ENCODE peak calls at places on chromosome X, in nine cellular contexts. S is cardiac fibroblast, K is neural progenitor cell, W is osteocyte, A is endothelial cell, P is tibial nerve, F is fibroblast of pulmonary artery, B is fibroblast of mammary gland, M is dorsolateral prefrontal cortex. X is an unnamed sample.

GRCh38 chrX:3262906-3263305 is 83.5 kb downstream of the MXRA5 start:
- DNase-seq in A (no peak), P (peak), S (peak), W (no peak), B (peak), F (peak), K (no peak), M (no peak), X (no peak)

GRCh38 chrX:155857561-155857960 is 23.6 kb upstream of the VAMP7 start:
- DNase-seq in S (peak), W (no peak), K (no peak), F (peak), M (no peak), A (no peak), B (peak), P (no peak), X (no peak)

GRCh38 chrX:45888518-45888917 is 656.7 kb downstream of the ZNF674 start:
- DNase-seq in M (no peak), K (no peak), W (no peak), F (peak), P (no peak), S (no peak), A (no peak), B (peak), X (no peak)

GRCh38 chrX:72247206-72247944 is 8.5 kb upstream of the ERCC6L start:
- DNase-seq in K (no peak), P (peak), W (no peak), M (no peak), F (peak), A (no peak), S (peak), B (peak), X (no peak)

GRCh38 chrX:69293776-69294601 is 128.7 kb upstream of the PJA1 start:
- DNase-seq in S (no peak), F (no peak), B (no peak), M (no peak), P (no peak), A (no peak), K (no peak), W (no peak), X (no peak)

GRCh38 chrX:2550288-2551020 is 49.7 kb upstream of the DHRSX start:
- DNase-seq in M (no peak), S (no peak), B (no peak), K (no peak), A (no peak), P (no peak), F (no peak), W (no peak), X (no peak)

GRCh38 chrX:386239-386767 is 404 bp downstream of the PPP2R3B start:
- DNase-seq in M (no peak), A (peak), W (no peak), B (no peak), K (peak), S (no peak), P (no peak), F (no peak), X (no peak)

GRCh38 chrX:72121381-72121780 is 10.3 kb downstream of the RTL5 start:
- DNase-seq in S (peak), K (no peak), A (no peak), P (peak), M (no peak), B (peak), F (peak), W (no peak), X (no peak)

GRCh38 chrX:39162322-39162721 is 361.1 kb downstream of the MID1IP1 start:
- DNase-seq in F (no peak), B (no peak), M (no peak), K (peak), W (no peak), P (no peak), A (peak), S (no peak), X (no peak)

GRCh38 chrX:23008431-23009099 is 8.8 kb downstream of the DDX53 start:
- DNase-seq in F (peak), S (peak), P (no peak), W (no peak), M (no peak), K (peak), A (no peak), B (peak), X (no peak)

GRCh38 chrX:77776648-77777047 is 9.4 kb downstream of the ATRX start:
- DNase-seq in F (no peak), M (no peak), A (no peak), K (no peak), B (no peak), W (no peak), S (no peak), P (no peak), X (no peak)

GRCh38 chrX:130167040-130167439 is 1.4 kb upstream of the AIFM1 start:
- DNase-seq in M (no peak), B (no peak), P (no peak), K (no peak), S (no peak), F (no peak), A (no peak), W (no peak), X (no peak)

GRCh38 chrX:136816970-136817369 is 36.2 kb upstream of the ARHGEF6 start:
- DNase-seq in W (no peak), S (peak), M (no peak), P (no peak), B (peak), A (no peak), F (peak), K (no peak), X (no peak)

GRCh38 chrX:16250296-16250695 is 83.0 kb downstream of the MAGEB17 start:
- DNase-seq in P (no peak), K (no peak), A (no peak), F (peak), W (no peak), B (peak), S (no peak), M (no peak), X (no peak)

GRCh38 chrX:1493877-1494510 is 41.3 kb upstream of the ASMTL start:
- DNase-seq in B (no peak), A (no peak), S (no peak), W (peak), K (peak), P (no peak), M (no peak), F (no peak), X (no peak)

GRCh38 chrX:43559643-43560042 is 96.5 kb upstream of the MAOA start:
- DNase-seq in P (peak), K (peak), F (peak), W (no peak), A (peak), B (peak), S (peak), M (no peak), X (no peak)

GRCh38 chrX:112571388-112571787 is 108.3 kb downstream of the LHFPL1 start:
- DNase-seq in S (no peak), F (no peak), M (no peak), K (no peak), B (no peak), P (no peak), W (no peak), A (no peak), X (no peak)

GRCh38 chrX:1749499-1749898 is 134.6 kb downstream of the ASMT start:
- DNase-seq in B (no peak), P (no peak), F (no peak), S (no peak), W (no peak), M (no peak), A (no peak), K (no peak), X (no peak)

GRCh38 chrX:1144293-1144692 is 68.2 kb downstream of the CRLF2 start:
- DNase-seq in K (no peak), S (no peak), W (peak), P (no peak), M (no peak), F (no peak), A (no peak), B (no peak), X (no peak)

GRCh38 chrX:129876734-129877395 is 29.1 kb upstream of the UTP14A start:
- DNase-seq in B (peak), K (no peak), M (no peak), P (no peak), W (no peak), F (peak), S (peak), A (no peak), X (no peak)

GRCh38 chrX:103882999-103883398 is 50.9 kb upstream of the RAB9B start:
- DNase-seq in B (no peak), P (no peak), M (no peak), F (no peak), W (no peak), S (no peak), A (no peak), K (no peak), X (no peak)

GRCh38 chrX:72131317-72132294 is at the start of gene RTL5:
- DNase-seq in M (peak), K (peak), B (peak), W (peak), F (peak), A (peak), S (peak), P (peak), X (peak)

GRCh38 chrX:104288961-104289360 is 34.2 kb upstream of the ESX1 start:
- DNase-seq in M (no peak), F (no peak), S (no peak), W (no peak), P (no peak), B (no peak), A (no peak), K (no peak), X (no peak)

GRCh38 chrX:112846787-112847186 is 6.2 kb upstream of the AMOT start:
- DNase-seq in F (no peak), M (no peak), B (no peak), S (no peak), A (no peak), K (no peak), W (no peak), P (no peak), X (no peak)

GRCh38 chrX:105662248-105662647 is 160.1 kb upstream of the NRK start:
- DNase-seq in W (no peak), P (no peak), F (no peak), A (no peak), S (no peak), K (no peak), B (peak), M (no peak), X (no peak)

GRCh38 chrX:135327299-135327698 is 18.0 kb downstream of the ETDC start:
- DNase-seq in W (no peak), F (peak), S (peak), B (peak), P (no peak), A (no peak), M (no peak), K (no peak), X (no peak)

GRCh38 chrX:46704767-46705386 is 54.0 kb downstream of the SLC9A7 start:
- DNase-seq in B (peak), S (peak), M (no peak), W (no peak), A (no peak), F (peak), P (no peak), K (no peak), X (no peak)

GRCh38 chrX:137848291-137848905 is 282.5 kb downstream of the ZIC3 start:
- DNase-seq in F (no peak), B (no peak), S (no peak), P (no peak), A (no peak), W (no peak), K (peak), M (no peak), X (no peak)

GRCh38 chrX:9144643-9145290 is 110.8 kb upstream of the FAM9B start:
- DNase-seq in M (no peak), F (peak), B (peak), K (no peak), S (peak), W (no peak), A (no peak), P (no peak), X (no peak)

GRCh38 chrX:31993635-31994034 is 921.8 kb upstream of the FTHL17 start:
- DNase-seq in S (no peak), B (no peak), M (no peak), A (no peak), W (no peak), P (no peak), K (no peak), F (no peak), X (no peak)

GRCh38 chrX:118726887-118727685 is at the start of gene IL13RA1:
- DNase-seq in P (peak), B (peak), K (peak), F (peak), S (peak), W (peak), A (peak), M (peak), X (peak)

GRCh38 chrX:55159556-55159955 is 60.6 kb upstream of the PAGE5 start:
- DNase-seq in M (no peak), A (no peak), W (no peak), B (no peak), K (no peak), P (no peak), F (no peak), S (no peak), X (no peak)

GRCh38 chrX:55161581-55161980 is 58.6 kb upstream of the PAGE5 start:
- DNase-seq in W (no peak), M (no peak), A (peak), P (no peak), S (no peak), F (no peak), K (peak), B (peak), X (no peak)

GRCh38 chrX:55163171-55163570 is 57.0 kb upstream of the PAGE5 start:
- DNase-seq in M (no peak), B (no peak), F (no peak), P (no peak), K (no peak), A (no peak), W (no peak), S (no peak), X (no peak)

DNA sequence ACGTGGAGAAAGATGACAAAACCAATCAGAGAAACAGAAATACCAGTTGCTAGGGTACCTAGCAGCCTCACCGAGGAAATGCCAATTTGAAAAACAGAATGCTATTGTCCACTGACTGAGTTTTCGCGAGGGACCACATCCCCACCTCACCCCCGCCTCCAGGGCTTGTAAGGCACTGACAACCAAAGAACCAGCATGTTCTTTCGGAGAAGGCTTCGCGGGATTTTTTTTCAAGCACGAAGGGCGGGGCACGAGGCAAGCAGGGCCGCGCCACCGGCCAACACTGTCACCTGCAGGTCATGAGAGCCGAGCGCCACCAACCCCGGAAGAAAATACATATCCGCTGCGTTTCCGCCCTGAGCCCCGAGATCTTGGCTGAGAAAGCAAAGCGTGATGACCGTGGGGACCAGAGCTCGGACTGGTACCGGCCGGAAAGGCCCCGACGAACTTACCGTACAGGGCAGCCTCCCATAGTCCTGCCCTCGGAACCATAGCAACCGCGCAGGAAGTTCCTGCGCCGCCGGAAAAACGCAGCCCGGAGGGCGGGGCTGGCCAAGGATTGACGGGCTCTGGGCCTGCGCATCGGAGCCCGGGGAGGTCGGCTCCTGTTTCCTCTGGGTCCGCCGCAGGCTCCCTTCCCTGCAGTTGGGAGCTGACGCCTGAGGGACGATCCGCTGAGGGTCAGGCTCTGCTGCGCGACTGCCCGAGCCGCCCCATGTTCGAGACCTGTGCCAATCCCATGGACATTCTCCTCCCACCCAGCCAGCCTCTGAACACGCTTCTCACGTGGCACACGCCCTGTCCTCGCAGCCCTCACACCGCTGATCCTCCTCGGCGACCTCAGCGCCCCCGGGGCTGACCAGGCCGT is 59.2 kb upstream of the PAGE5 start:
- DNase-seq in S (peak), A (peak), M (peak), B (peak), W (peak), F (peak), K (peak), P (peak), X (peak)
- TF ChIP-seq CTCF in S (peak), A (no peak), M (peak), B (peak), W (peak), F (peak), K (peak), P (peak), X (peak)

GRCh38 chrX:48465336-48465933 is 4.6 kb downstream of the SLC38A5 start:
- DNase-seq in W (no peak), S (peak), P (no peak), B (peak), K (no peak), A (no peak), F (peak), M (no peak), X (no peak)
- TF ChIP-seq CTCF in W (no peak), S (no peak), P (no peak), B (no peak), K (no peak), A (no peak), F (no peak), M (no peak), X (no peak)

DNA sequence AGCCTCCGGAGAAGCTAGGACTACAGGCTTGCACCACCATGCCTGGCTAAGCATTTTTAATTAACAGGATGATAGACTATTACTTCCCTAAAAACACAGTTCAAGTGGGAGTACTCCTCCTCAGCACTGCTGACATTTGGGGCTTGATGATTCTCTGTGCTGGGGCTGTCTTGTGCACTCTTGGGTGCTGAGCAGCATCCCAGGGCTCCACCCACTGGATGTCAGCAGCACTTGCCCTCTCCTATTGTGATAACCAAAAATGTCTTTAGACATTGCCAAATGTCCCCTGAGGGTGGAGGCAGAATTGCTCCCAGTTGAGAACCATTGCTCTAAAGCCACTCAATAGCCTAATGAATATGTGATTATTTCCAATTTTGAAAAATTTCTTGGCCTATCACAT is 60.4 kb downstream of the CLCN4 start:
- DNase-seq in M (no peak), A (no peak), F (no peak), B (no peak), P (no peak), S (no peak), K (peak), W (no peak), X (no peak)
- TF ChIP-seq CTCF in M (no peak), A (no peak), F (no peak), B (no peak), P (no peak), S (no peak), K (no peak), W (no peak), X (no peak)

DNA sequence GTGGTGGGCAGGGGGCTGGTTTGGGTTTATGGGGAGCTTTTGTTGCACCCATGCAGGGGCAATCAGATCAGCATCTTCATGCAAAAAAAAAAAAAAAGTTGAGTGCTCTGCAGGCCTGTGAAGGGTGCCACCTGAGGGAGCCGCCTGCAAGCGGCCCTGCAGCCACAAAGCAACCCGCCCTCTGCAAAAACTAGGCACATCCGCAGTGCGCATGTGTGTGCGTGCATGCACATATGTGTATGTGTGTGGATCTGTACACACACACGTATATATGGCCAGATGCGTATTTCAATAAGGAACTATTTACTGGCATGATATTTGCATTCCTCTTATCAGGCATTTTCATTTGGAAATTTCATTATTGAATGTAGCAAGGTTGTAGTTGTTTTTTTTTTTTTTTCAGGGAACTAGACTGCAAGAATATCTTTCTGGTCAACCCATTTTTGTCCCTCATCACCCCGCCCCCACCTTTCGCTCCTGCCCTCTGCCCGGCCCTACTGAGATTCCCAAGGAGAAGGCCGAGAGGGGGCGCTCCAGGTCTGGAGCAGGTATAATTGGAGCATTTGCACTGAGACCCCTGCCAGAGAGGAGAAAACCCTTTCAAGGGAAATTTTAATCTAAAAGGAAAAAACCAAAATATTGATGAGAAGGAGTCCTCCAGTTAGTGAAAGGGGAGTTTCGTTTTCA is 18.1 kb downstream of the CCNQ start:
- DNase-seq in M (no peak), S (peak), B (no peak), W (no peak), P (no peak), A (peak), F (no peak), K (peak), X (no peak)
- TF ChIP-seq CTCF in M (no peak), S (no peak), B (peak), W (no peak), P (no peak), A (peak), F (peak), K (peak), X (peak)

DNA sequence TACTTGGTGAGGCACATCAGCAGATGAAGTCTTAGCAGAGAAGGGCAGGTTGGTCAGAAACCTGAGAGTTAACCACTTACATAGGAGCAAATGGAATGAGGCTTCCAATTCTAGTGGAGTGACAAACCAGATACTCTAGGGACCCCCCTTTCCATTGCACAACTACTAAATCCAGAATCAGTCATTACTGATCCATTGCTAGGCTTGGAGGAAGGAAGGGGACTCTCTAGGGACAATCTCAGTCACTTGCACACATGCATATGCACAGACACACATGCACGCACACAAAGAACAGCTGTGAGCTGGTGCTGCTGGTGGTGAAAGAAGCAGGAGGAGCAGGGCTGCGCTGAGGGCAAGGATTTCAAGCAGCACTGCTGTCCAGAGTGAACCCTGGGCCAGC is 25.7 kb downstream of the PNMA5 start:
- DNase-seq in S (no peak), M (no peak), P (no peak), K (no peak), W (no peak), B (no peak), F (no peak), A (no peak), X (no peak)
- TF ChIP-seq CTCF in S (no peak), M (no peak), P (no peak), K (no peak), W (no peak), B (no peak), F (no peak), A (no peak), X (no peak)

DNA sequence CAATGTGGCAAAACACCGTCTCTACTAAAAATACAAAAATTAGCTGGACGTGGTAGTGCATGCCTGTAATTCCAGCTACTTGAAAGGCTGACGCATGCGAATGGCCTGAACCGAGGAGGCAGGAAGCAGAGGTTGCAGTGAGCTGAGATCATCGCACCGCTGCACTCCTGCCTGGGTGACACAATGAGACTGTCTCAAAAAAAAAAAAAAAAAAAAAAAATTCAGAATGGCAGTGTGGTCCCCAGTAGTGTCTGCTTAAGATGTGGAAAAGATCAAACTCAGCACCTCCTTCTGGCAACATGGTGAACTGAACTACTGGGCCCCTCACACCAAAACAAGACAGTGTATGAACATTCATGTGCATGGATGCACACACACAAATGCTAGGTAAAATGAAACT is 32.2 kb downstream of the SMS start:
- DNase-seq in A (no peak), B (peak), W (no peak), S (peak), K (no peak), F (peak), P (no peak), M (no peak), X (no peak)
- TF ChIP-seq CTCF in A (no peak), B (peak), W (peak), S (no peak), K (no peak), F (peak), P (no peak), M (no peak), X (no peak)

X was measured in D721Med.